ENCODE peak calls at places on chromosomes 13 and 19, in five cellular contexts. Q is A172; R is lung; U is activated T-cell treated with anti-CD3 and anti-CD28 coated beads, Interleukin-2, amount 50 U/mL, for 48 hours; H is COR-L47. G is an unnamed sample.

GRCh38 chr13:75910591-75910990 is 274.5 kb downstream of the LMO7 start:
- DNase-seq in R (no peak), H (no peak), Q (no peak), U (no peak), G (no peak)

GRCh38 chr19:44447864-44448674 is at the start of gene ZNF229:
- DNase-seq in H (peak; percentile 77), Q (no peak), R (peak; percentile 81), U (peak; percentile 77), G (no peak)

GRCh38 chr19:38559428-38560401 is 58.0 kb downstream of the MAP4K1 start:
- DNase-seq in R (no peak), Q (peak; percentile 25), U (peak; percentile 59), H (no peak), G (no peak)

GRCh38 chr13:109568273-109568900 is 218.0 kb downstream of the IRS2 start:
- DNase-seq in U (no peak), Q (no peak), H (no peak), R (no peak), G (no peak)

GRCh38 chr13:69946443-69946955 is 161.1 kb upstream of the ATXN8OS start:
- DNase-seq in H (no peak), R (no peak), U (no peak), Q (no peak), G (no peak)

GRCh38 chr19:19944583-19944880 is 43.8 kb downstream of the ZNF93 start:
- DNase-seq in U (no peak), Q (no peak), H (no peak), R (no peak), G (no peak)

GRCh38 chr19:39413903-39414608 is 1.6 kb downstream of the PLEKHG2 start:
- DNase-seq in Q (peak; percentile 35), H (no peak), U (no peak), R (no peak), G (peak; percentile 50)

GRCh38 chr19:58479736-58480480 is 3.8 kb downstream of the ZNF446 start:
- DNase-seq in R (no peak), U (no peak), Q (no peak), H (no peak), G (no peak)

GRCh38 chr13:94546071-94546839 is 49.7 kb downstream of the TGDS start:
- DNase-seq in U (no peak), R (no peak), H (no peak), Q (no peak), G (no peak)

GRCh38 chr19:10517361-10517759 is at the start of gene S1PR5:
- DNase-seq in U (peak; percentile 37), H (peak; percentile 25), Q (peak; percentile 23), R (no peak), G (peak; percentile 44)

GRCh38 chr19:44748426-44749254 is at the start of gene BCL3:
- DNase-seq in R (peak; percentile 77), U (peak; percentile 82), Q (peak; percentile 46), H (no peak), G (peak; percentile 23)

GRCh38 chr19:37999309-38000213 is 92.6 kb downstream of the SIPA1L3 start:
- DNase-seq in H (no peak), R (no peak), U (no peak), Q (peak; percentile 99), G (no peak)

GRCh38 chr13:75514080-75515040 is 23.3 kb downstream of the COMMD6 start:
- DNase-seq in H (no peak), Q (peak; percentile 24), R (no peak), U (no peak), G (no peak)

GRCh38 chr19:41161903-41162302 is 31.1 kb upstream of the CYP2S1 start:
- DNase-seq in U (no peak), H (no peak), Q (no peak), R (no peak), G (no peak)

GRCh38 chr13:50916701-50917184 is 7.2 kb downstream of the RNASEH2B start:
- DNase-seq in Q (no peak), U (no peak), R (no peak), H (no peak), G (no peak)

GRCh38 chr13:39263033-39263432 is 224.8 kb downstream of the NHLRC3 start:
- DNase-seq in U (peak; percentile 59), Q (peak; percentile 8), H (peak; percentile 64), R (no peak), G (peak; percentile 53)

GRCh38 chr13:71046360-71047079 is 820.5 kb downstream of the DACH1 start:
- DNase-seq in Q (no peak), U (no peak), R (no peak), H (no peak), G (no peak)

GRCh38 chr13:57409121-57409520 is 222.4 kb upstream of the PCDH17 start:
- DNase-seq in Q (no peak), H (no peak), U (no peak), R (no peak), G (no peak)

GRCh38 chr13:48738261-48738755 is 84.6 kb downstream of the CYSLTR2 start:
- DNase-seq in H (no peak), Q (no peak), U (no peak), R (no peak), G (peak; percentile 4)

GRCh38 chr19:50008532-50008931 is 16.6 kb downstream of the VRK3 start:
- DNase-seq in H (no peak), Q (no peak), R (no peak), U (no peak), G (no peak)

GRCh38 chr19:55119053-55119452 is 1.6 kb upstream of the PPP1R12C start:
- DNase-seq in R (no peak), U (no peak), Q (no peak), H (no peak), G (no peak)

GRCh38 chr19:58386166-58386575 is 898 bp upstream of the RPS5 start:
- DNase-seq in U (no peak), Q (no peak), R (no peak), H (no peak), G (no peak)

GRCh38 chr13:67023088-67023893 is 206.8 kb downstream of the PCDH9 start:
- DNase-seq in U (no peak), H (peak; percentile 16), Q (peak; percentile 16), R (peak; percentile 51), G (peak; percentile 64)

GRCh38 chr19:41688098-41688497 is at the start of gene CEACAM7:
- DNase-seq in Q (no peak), R (no peak), H (no peak), U (no peak), G (no peak)

GRCh38 chr13:98318263-98318878 is 141.3 kb upstream of the RNF113B start:
- DNase-seq in R (no peak), H (no peak), Q (no peak), U (no peak), G (no peak)

GRCh38 chr19:46731007-46731501 is 14.1 kb upstream of the PRKD2 start:
- DNase-seq in H (no peak), R (peak; percentile 63), Q (peak; percentile 90), U (no peak), G (no peak)

GRCh38 chr13:96346846-96347367 is 257.0 kb downstream of the HS6ST3 start:
- DNase-seq in R (no peak), U (no peak), Q (no peak), H (no peak), G (no peak)

GRCh38 chr19:7676854-7677253 is at the start of gene MCEMP1:
- DNase-seq in H (no peak), U (no peak), Q (no peak), R (peak; percentile 57), G (no peak)

GRCh38 chr19:54521022-54521859 is 18.6 kb downstream of the LAIR2 start:
- DNase-seq in H (no peak), Q (peak; percentile 34), U (peak; percentile 43), R (no peak), G (no peak)

GRCh38 chr13:90846956-90847355 is 500.5 kb upstream of the MIR17HG start:
- DNase-seq in R (no peak), U (no peak), H (no peak), Q (no peak), G (no peak)

G was measured in NCI-H345.